ENCODE peak calls at places on chromosomes 5 and 9, in eight cellular contexts. U is OCI-LY7; J is EH; M is substantia nigra; G is stimulated activated naive CD4-positive, alpha-beta T cell; F is RWPE1; L is HT-29; S is NCI-H2081. Y is an unnamed sample.

GRCh38 chr5:107553063-107553676 is 117.6 kb downstream of the EFNA5 start:
- DNase-seq in G (no peak), L (no peak), F (no peak), M (no peak), J (peak), S (no peak), U (no peak), Y (no peak)

GRCh38 chr5:59793000-59793399 is 100.5 kb downstream of the PDE4D start:
- DNase-seq in G (no peak), U (no peak), S (no peak), F (peak), M (no peak), J (peak), L (no peak), Y (peak)

GRCh38 chr5:17222679-17223078 is 5.2 kb downstream of the BASP1 start:
- DNase-seq in M (no peak), U (no peak), G (no peak), J (peak), L (no peak), S (no peak), F (no peak), Y (no peak)

GRCh38 chr9:134935056-134936020 is 17.6 kb upstream of the FCN1 start:
- DNase-seq in L (no peak), G (no peak), J (no peak), S (no peak), M (no peak), F (no peak), U (no peak), Y (no peak)

GRCh38 chr9:131485206-131485605 is 17.5 kb upstream of the POMT1 start:
- DNase-seq in S (no peak), J (no peak), L (no peak), U (no peak), M (no peak), F (no peak), G (no peak), Y (no peak)

GRCh38 chr9:117247271-117247670 is 167.6 kb downstream of the ASTN2 start:
- DNase-seq in J (peak), U (peak), F (peak), M (no peak), S (peak), L (peak), G (no peak), Y (no peak)

GRCh38 chr9:97748525-97748924 is 51.4 kb upstream of the XPA start:
- DNase-seq in F (no peak), G (no peak), J (no peak), M (no peak), L (no peak), S (no peak), U (no peak), Y (no peak)

GRCh38 chr9:32413424-32413823 is 29.0 kb downstream of the ACO1 start:
- DNase-seq in S (no peak), F (no peak), J (peak), L (no peak), G (no peak), M (no peak), U (no peak), Y (no peak)

GRCh38 chr5:168268949-168269943 is 22.2 kb upstream of the WWC1 start:
- DNase-seq in J (peak), G (no peak), M (peak), F (peak), S (peak), L (peak), U (peak), Y (peak)

GRCh38 chr5:73625905-73626811 is at the start of gene ARHGEF28:
- DNase-seq in U (no peak), L (peak), G (no peak), F (peak), M (peak), J (peak), S (peak), Y (peak)

GRCh38 chr9:101485873-101486692 is 47.6 kb upstream of the RNF20 start:
- DNase-seq in J (peak), L (no peak), G (no peak), F (peak), U (no peak), S (peak), M (no peak), Y (no peak)

GRCh38 chr9:91159664-91160121 is 202.0 kb downstream of the AUH start:
- DNase-seq in U (no peak), M (no peak), J (no peak), F (no peak), G (no peak), S (no peak), L (peak), Y (no peak)

GRCh38 chr9:27785714-27786100 is 212.4 kb upstream of the C9orf72 start:
- DNase-seq in U (no peak), L (no peak), S (no peak), F (peak), J (no peak), M (no peak), G (no peak), Y (no peak)

GRCh38 chr5:162683280-162683679 is 615.7 kb downstream of the GABRG2 start:
- DNase-seq in M (no peak), L (peak), J (no peak), S (no peak), F (no peak), U (no peak), G (no peak), Y (no peak)

GRCh38 chr5:175491223-175491622 is 12.9 kb downstream of the SFXN1 start:
- DNase-seq in G (no peak), S (no peak), F (no peak), U (no peak), L (no peak), J (no peak), M (no peak), Y (no peak)

GRCh38 chr5:172820046-172820767 is 13.8 kb upstream of the ERGIC1 start:
- DNase-seq in F (peak), M (no peak), J (no peak), S (no peak), L (peak), G (no peak), U (no peak), Y (no peak)

GRCh38 chr5:168288349-168289245 is 2.8 kb upstream of the WWC1 start:
- DNase-seq in S (no peak), F (peak), U (no peak), G (no peak), J (no peak), M (no peak), L (peak), Y (no peak)

GRCh38 chr5:173412566-173412965 is 84.4 kb upstream of the STC2 start:
- DNase-seq in M (no peak), G (no peak), F (no peak), L (no peak), S (no peak), J (peak), U (no peak), Y (no peak)